ENCODE peak calls at places on chromosomes 3 and 15, in four cellular contexts. O is HepG2, Y is A549, Q is K562. H is an unnamed sample.

GRCh38 chr3:142853270-142854163 is 35.4 kb downstream of the PCOLCE2 start:
- DNase-seq in O (peak), Y (peak), Q (no peak), H (no peak)

GRCh38 chr15:47885921-47886320 is 168.6 kb downstream of the SEMA6D start:
- DNase-seq in Q (no peak), O (no peak), Y (no peak), H (no peak)

GRCh38 chr3:32551496-32551895 is 19.2 kb downstream of the DYNC1LI1 start:
- DNase-seq in Q (no peak), Y (no peak), O (no peak), H (no peak)

GRCh38 chr3:157871838-157872497 is 234.3 kb downstream of the SHOX2 start:
- DNase-seq in Q (no peak), Y (no peak), O (no peak), H (no peak)

GRCh38 chr3:123447749-123448502 is 964 bp downstream of the ADCY5 start:
- DNase-seq in Q (peak), O (no peak), Y (no peak), H (peak)

GRCh38 chr3:136142592-136142991 is 53.5 kb downstream of the MSL2 start:
- DNase-seq in Q (no peak), Y (peak), O (peak), H (no peak)

GRCh38 chr3:52240059-52240885 is 1.3 kb upstream of the TWF2 start:
- DNase-seq in O (peak), Q (peak), Y (no peak), H (no peak)

GRCh38 chr3:16937421-16937820 is 52.7 kb downstream of the PLCL2 start:
- DNase-seq in O (no peak), Q (no peak), Y (no peak), H (no peak)

GRCh38 chr3:171654809-171655208 is 155.5 kb downstream of the PLD1 start:
- DNase-seq in Q (no peak), O (no peak), Y (no peak), H (no peak)

GRCh38 chr15:32104061-32104980 is 74.0 kb downstream of the CHRNA7 start:
- DNase-seq in Q (no peak), O (no peak), Y (no peak), H (no peak)

GRCh38 chr3:171646357-171647133 is 163.7 kb downstream of the PLD1 start:
- DNase-seq in O (peak), Q (peak), Y (peak), H (no peak)

GRCh38 chr3:11807651-11808050 is 39.0 kb downstream of the TAMM41 start:
- DNase-seq in O (no peak), Y (no peak), Q (no peak), H (no peak)

GRCh38 chr3:171458056-171458856 is 1.9 kb downstream of the TNIK start:
- DNase-seq in Y (no peak), Q (no peak), O (no peak), H (no peak)

GRCh38 chr3:65953301-65953812 is 85.4 kb downstream of the MAGI1 start:
- DNase-seq in Y (no peak), O (peak), Q (no peak), H (peak)

GRCh38 chr3:53938645-53939044 is 47.0 kb upstream of the SELENOK start:
- DNase-seq in O (peak), Q (peak), Y (peak), H (no peak)

GRCh38 chr3:57803647-57804081 is 47.6 kb downstream of the SLMAP start:
- DNase-seq in O (no peak), Y (peak), Q (no peak), H (no peak)

GRCh38 chr3:83039422-83039821 is 1278.0 kb upstream of the GBE1 start:
- DNase-seq in Y (no peak), O (no peak), Q (no peak), H (no peak)

GRCh38 chr15:39205506-39206371 is 375.1 kb upstream of the THBS1 start:
- DNase-seq in Y (no peak), Q (no peak), O (no peak), H (no peak)

GRCh38 chr15:83444936-83445335 is 2.2 kb upstream of the SH3GL3 start:
- DNase-seq in Q (no peak), Y (no peak), O (no peak), H (no peak)

GRCh38 chr3:33645060-33645841 is 72.8 kb downstream of the CLASP2 start:
- DNase-seq in Q (peak), Y (peak), O (no peak), H (no peak)
- TF ChIP-seq JUN in Q (no peak), Y (no peak), O (no peak), H (no peak)

DNA sequence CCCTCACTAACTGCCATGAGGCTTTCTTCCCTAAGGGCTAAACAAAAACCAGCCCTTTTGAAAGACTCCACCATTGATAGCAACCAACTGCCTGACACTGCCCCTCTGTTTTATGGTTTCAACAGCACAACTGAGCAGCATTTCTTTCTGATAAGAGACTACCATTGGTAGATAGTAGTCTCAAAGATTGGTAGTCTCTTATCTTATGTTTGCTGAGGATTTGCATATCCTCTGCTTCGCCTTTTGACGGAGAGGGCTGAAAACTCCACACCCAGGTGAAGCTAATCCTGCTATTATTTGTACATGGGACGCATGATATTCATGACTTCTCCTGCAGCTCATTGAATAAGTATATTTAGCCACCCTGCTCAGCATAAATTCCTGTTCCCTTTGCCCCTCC is 119.4 kb upstream of the STRIT1 start:
- DNase-seq in O (no peak), Y (no peak), Q (no peak), H (no peak)
- TF ChIP-seq RAD21 in O (no peak), Y (no peak), Q (no peak), H (no peak)

DNA sequence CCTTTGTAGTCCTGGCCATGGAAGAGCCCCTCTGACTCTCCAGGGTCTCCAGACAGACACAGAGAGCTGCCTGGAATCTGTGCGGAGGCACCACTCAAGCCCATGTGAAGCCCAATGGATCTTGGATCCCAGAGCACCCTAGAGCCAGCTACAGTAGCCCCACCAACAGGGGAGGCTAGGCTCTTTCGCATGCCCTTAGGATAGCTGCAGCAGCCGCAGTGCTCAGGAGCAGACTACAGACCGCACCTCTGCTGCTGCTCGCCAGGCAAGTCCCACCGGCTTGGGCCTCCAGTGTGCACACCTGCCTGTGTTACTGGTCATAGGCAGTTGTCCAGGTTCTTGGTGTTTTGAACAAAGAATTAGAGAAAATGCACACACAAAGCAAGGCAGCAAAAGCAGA is 131.6 kb downstream of the SPATA16 start:
- DNase-seq in Y (no peak), Q (no peak), O (peak), H (no peak)
- TF ChIP-seq JUN in Y (no peak), Q (no peak), O (no peak), H (no peak)

GRCh38 chr3:156480949-156481348 is 74.0 kb downstream of the SSR3 start:
- DNase-seq in Y (no peak), Q (no peak), O (no peak), H (no peak)

GRCh38 chr3:156483002-156483401 is 71.9 kb downstream of the SSR3 start:
- DNase-seq in O (no peak), Y (no peak), Q (no peak), H (no peak)

GRCh38 chr3:156478931-156479330 is 76.0 kb downstream of the SSR3 start:
- DNase-seq in Y (no peak), O (no peak), Q (no peak), H (no peak)

GRCh38 chr3:156477306-156477705 is 77.6 kb downstream of the SSR3 start:
- DNase-seq in O (no peak), Q (no peak), Y (no peak), H (no peak)

GRCh38 chr3:156479574-156479973 is 75.3 kb downstream of the SSR3 start:
- DNase-seq in Q (no peak), Y (no peak), O (no peak), H (no peak)
- TF ChIP-seq RAD21 in Q (no peak), Y (no peak), O (no peak), H (no peak)

GRCh38 chr3:48820626-48821324 is 26.9 kb downstream of the PRKAR2A start:
- DNase-seq in O (peak), Y (no peak), Q (no peak), H (no peak)
- TF ChIP-seq JUN in O (no peak), Y (no peak), Q (no peak), H (no peak)

DNA sequence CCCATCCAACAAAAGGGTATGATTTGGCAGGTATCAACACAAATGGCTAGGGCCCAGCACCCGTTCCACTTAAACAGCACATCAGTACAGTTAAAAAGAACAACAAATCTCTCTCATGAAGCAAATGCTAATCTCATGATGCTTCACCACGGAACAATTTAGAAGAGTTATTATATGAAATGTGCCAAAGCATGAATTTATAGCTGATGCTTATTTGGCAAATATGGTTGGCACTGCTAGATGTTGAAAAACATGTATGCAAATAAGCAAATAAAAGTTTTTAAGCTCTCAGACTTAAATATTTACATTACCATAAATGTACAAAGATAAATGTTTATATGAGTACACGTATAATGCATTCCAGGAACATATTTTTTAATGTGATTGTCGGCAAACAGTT is 2.3 kb downstream of the PEAK1 start:
- DNase-seq in Q (no peak), Y (no peak), O (no peak), H (no peak)
- TF ChIP-seq RAD21 in Q (no peak), Y (no peak), O (no peak), H (no peak)

GRCh38 chr3:160665231-160665630 is 11.7 kb upstream of the ARL14 start:
- DNase-seq in Q (no peak), Y (no peak), O (no peak), H (no peak)
- TF ChIP-seq JUN in Q (no peak), Y (no peak), O (no peak), H (no peak)

H was measured in H1.